ENCODE peak calls at places on chromosomes 2 and 18, in eight cellular contexts. Q is K562, U is right lobe of liver, O is hepatocyte, N is IMR-90, H is GM23248, G is OCI-LY7, F is fibroblast of lung. L is an unnamed sample. For H3K36me3 and H3K9me3, the result is how much of the 10 kb centered on the place peaks cover.

GRCh38 chr2:40851661-40852060 is 399.8 kb upstream of the SLC8A1 start:
- DNase-seq in Q (no peak), F (no peak), U (no peak), N (no peak), O (no peak), H (no peak), G (no peak), L (no peak)

GRCh38 chr2:151766421-151767153 is 32.3 kb upstream of the NEB start:
- DNase-seq in N (peak), H (no peak), F (no peak), O (no peak), U (no peak), G (peak), Q (peak), L (no peak)

GRCh38 chr2:204407209-204408070 is 137.8 kb upstream of the PARD3B start:
- DNase-seq in Q (peak), H (no peak), O (peak), N (peak), U (no peak), G (no peak), F (no peak), L (no peak)

GRCh38 chr2:28976584-28976983 is 4.5 kb upstream of the TOGARAM2 start:
- DNase-seq in N (peak), H (peak), G (no peak), Q (no peak), O (peak), F (peak), U (no peak), L (no peak)

GRCh38 chr18:6666286-6666685 is 63.2 kb upstream of the ARHGAP28 start:
- DNase-seq in N (no peak), F (peak), Q (no peak), O (no peak), H (no peak), G (no peak), U (no peak), L (no peak)

GRCh38 chr2:168256448-168256847 is 9.1 kb upstream of the STK39 start:
- DNase-seq in F (no peak), G (no peak), N (no peak), U (no peak), Q (no peak), H (no peak), O (no peak), L (no peak)

GRCh38 chr2:215997219-215997618 is 16.1 kb downstream of the MREG start:
- DNase-seq in U (no peak), O (no peak), G (no peak), F (no peak), Q (no peak), N (no peak), H (no peak), L (no peak)

GRCh38 chr18:76494541-76495403 is at the start of gene ZNF516:
- DNase-seq in F (peak), G (peak), U (peak), O (peak), H (peak), Q (no peak), N (peak), L (no peak)

GRCh38 chr18:43590182-43590903 is 313.1 kb upstream of the SYT4 start:
- DNase-seq in U (no peak), O (peak), H (peak), Q (no peak), F (no peak), G (no peak), N (no peak), L (no peak)

GRCh38 chr2:73069855-73070650 is 1.5 kb downstream of the SFXN5 start:
- DNase-seq in O (peak), F (no peak), N (peak), U (no peak), H (peak), G (no peak), Q (peak), L (no peak)
- H3K36me3 ChIP-seq in O (under half), F (under half), N (under half), U (under half), H (under half), G (under half), Q (under half), L (under half)

GRCh38 chr18:78813156-78813555 is 166.5 kb upstream of the SALL3 start:
- DNase-seq in O (no peak), F (no peak), H (no peak), U (no peak), G (no peak), Q (no peak), N (no peak), L (no peak)

GRCh38 chr18:78813898-78814297 is 165.7 kb upstream of the SALL3 start:
- DNase-seq in H (no peak), O (no peak), U (no peak), F (no peak), N (no peak), G (no peak), Q (no peak), L (no peak)

GRCh38 chr18:78814766-78815165 is 164.9 kb upstream of the SALL3 start:
- DNase-seq in N (no peak), G (no peak), H (no peak), O (no peak), Q (no peak), F (no peak), U (no peak), L (no peak)

GRCh38 chr18:78816114-78816513 is 163.5 kb upstream of the SALL3 start:
- DNase-seq in Q (no peak), N (no peak), H (no peak), G (no peak), O (no peak), U (no peak), F (no peak), L (no peak)

DNA sequence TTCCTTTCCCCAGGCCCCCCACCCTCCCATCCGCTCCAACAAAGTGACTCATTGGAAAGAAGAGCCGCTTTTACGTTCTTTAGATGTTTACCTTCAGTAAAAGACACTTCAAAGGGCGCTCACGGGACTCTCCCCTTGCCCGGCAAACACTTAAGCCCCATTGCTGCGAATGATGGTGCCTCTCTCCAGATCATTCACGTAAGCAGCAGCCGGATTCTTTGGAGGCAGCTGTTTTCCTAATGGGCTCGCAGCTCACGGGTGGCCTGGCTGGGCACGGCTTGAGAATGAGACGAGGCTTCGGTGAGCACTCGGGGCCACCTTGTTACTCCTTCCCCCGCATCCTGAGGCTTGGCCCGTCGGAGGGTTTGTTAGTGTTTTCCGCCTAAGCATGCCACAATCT is 165.3 kb upstream of the SALL3 start:
- DNase-seq in Q (no peak), H (no peak), O (peak), F (no peak), U (no peak), N (no peak), G (no peak), L (no peak)
- H3K9me3 ChIP-seq in Q (under half), H (under half), O (under half), F (under half), U (under half), N (under half), G (under half), L (under half)

GRCh38 chr2:182726473-182726872 is 10.4 kb downstream of the DNAJC10 start:
- DNase-seq in G (no peak), F (no peak), U (no peak), Q (no peak), N (no peak), H (no peak), O (no peak), L (no peak)
- H3K36me3 ChIP-seq in G (half or more), F (under half), U (under half), Q (half or more), N (under half), H (under half), O (under half), L (under half)

GRCh38 chr2:106208399-106208798 is 14.3 kb upstream of the UXS1 start:
- DNase-seq in O (no peak), F (no peak), N (no peak), Q (peak), H (no peak), G (no peak), U (no peak), L (no peak)
- H3K9me3 ChIP-seq in O (under half), F (under half), N (under half), Q (under half), H (under half), G (under half), U (under half), L (under half)

GRCh38 chr18:48354746-48355260 is 54.4 kb downstream of the ZBTB7C start:
- DNase-seq in G (no peak), H (no peak), Q (no peak), O (no peak), F (no peak), U (no peak), N (no peak), L (no peak)
- H3K36me3 ChIP-seq in G (under half), H (under half), Q (under half), O (under half), F (under half), U (under half), N (under half), L (under half)

GRCh38 chr2:487495-488079 is 189.6 kb downstream of the TMEM18 start:
- DNase-seq in U (no peak), G (no peak), H (no peak), F (no peak), Q (no peak), O (no peak), N (no peak), L (no peak)

GRCh38 chr2:492178-492577 is 185.0 kb downstream of the TMEM18 start:
- DNase-seq in O (no peak), N (no peak), U (no peak), H (no peak), F (no peak), G (no peak), Q (no peak), L (no peak)

GRCh38 chr2:489084-489483 is 188.1 kb downstream of the TMEM18 start:
- DNase-seq in O (no peak), N (no peak), U (no peak), G (no peak), Q (no peak), F (no peak), H (no peak), L (no peak)

GRCh38 chr2:493278-493677 is 183.9 kb downstream of the TMEM18 start:
- DNase-seq in O (no peak), H (no peak), U (no peak), G (no peak), F (no peak), N (no peak), Q (no peak), L (no peak)

DNA sequence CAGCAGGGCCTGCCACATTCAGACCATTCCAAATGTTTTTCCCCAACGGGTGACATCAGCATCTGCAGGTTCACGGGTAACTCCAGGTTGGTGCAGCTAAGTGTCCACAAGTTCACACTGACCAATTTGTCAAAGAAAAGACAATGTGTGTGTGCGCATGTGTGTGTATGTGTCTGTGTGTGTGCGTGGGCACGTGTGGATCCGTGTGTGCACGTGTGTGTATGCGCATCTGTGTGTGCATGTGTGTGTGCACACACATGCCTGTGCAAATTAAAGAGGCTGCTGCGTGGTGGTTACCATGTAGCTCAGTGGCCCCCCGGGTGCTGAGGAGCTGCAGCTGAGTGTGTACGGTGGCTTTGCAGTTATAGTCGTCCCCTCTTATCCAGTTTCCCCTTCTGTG is 187.4 kb downstream of the TMEM18 start:
- DNase-seq in G (no peak), O (no peak), Q (no peak), F (no peak), H (no peak), U (no peak), N (no peak), L (no peak)
- H3K9me3 ChIP-seq in G (under half), O (under half), Q (under half), F (under half), H (under half), U (under half), N (under half), L (under half)

DNA sequence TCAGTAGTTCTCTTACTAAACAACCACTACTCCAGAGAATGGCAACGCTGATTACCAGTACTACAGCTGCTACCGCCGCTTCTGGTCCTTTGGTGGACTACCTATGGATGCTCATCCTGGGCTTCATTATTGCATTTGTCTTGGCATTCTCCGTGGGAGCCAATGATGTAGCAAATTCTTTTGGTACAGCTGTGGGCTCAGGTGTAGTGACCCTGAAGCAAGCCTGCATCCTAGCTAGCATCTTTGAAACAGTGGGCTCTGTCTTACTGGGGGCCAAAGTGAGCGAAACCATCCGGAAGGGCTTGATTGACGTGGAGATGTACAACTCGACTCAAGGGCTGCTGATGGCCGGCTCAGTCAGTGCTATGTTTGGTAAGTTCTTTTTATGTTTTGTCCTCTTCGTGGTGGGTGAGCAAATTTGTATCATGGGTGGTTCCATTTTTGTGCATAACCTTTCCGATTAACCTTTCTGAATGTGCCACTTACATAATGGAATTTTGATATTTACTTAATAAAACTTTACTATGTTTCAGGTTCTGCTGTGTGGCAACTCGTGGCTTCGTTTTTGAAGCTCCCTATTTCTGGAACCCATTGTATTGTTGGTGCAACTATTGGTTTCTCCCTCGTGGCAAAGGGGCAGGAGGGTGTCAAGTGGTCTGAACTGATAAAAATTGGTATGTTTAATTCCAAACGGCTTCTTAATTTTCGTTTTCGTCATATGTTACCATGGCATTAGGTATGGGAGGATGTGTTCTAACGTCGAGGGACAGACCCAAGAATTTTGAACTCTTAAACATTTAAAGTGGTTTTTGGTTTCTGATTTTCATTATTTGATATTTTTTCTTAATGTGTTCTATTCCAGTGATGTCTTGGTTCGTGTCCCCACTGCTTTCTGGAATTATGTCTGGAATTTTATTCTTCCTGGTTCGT is 1.3 kb downstream of the SLC20A1 start:
- DNase-seq in N (no peak), G (peak), F (no peak), U (no peak), O (no peak), Q (peak), H (peak), L (no peak)
- H3K36me3 ChIP-seq in N (under half), G (half or more), F (under half), U (under half), O (under half), Q (half or more), H (half or more), L (under half)

DNA sequence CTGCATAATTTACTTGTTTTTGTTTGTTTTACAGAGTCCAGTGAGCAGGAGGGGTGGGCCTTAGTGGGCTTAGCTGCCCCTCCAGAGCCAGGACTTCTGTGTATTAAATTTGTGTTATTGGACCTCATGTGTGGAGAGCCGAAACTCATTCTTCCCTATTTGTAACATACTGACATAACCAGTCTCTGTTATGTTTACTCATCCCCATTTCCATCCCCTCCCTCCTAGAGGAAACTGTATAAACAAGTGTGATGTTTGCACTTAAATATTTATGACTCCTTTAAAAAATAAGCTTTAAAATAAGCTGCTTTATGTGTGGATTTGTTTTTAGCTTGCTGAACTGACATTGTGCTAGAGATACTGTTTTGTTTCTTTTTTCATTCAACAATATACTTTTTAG is 13.8 kb downstream of the ZNF512 start:
- DNase-seq in O (no peak), F (peak), N (peak), Q (no peak), G (no peak), U (no peak), H (peak), L (no peak)
- H3K9me3 ChIP-seq in O (under half), F (under half), N (under half), Q (under half), G (under half), U (under half), H (under half), L (under half)

L was measured in Panc1.